ENCODE peak calls at places on chromosomes 13 and 19, in five cellular contexts. G is stimulated activated CD4-positive, alpha-beta T cell treated with anti-CD3 and anti-CD28 coated beads, TNF-alpha, amount 100 ng/mL, for 1 hour; Z is activated CD4-positive, CD25-positive, alpha-beta regulatory T cell; T is pancreas; W is effector CD4-positive, alpha-beta T cell. S is an unnamed sample.
A peak's percentile ranks its signal among the peaks of the same experiment; 100 is the strongest.

GRCh38 chr19:29448046-29448445 is 77.7 kb upstream of the VSTM2B start:
- DNase-seq in Z (no peak), T (no peak), W (no peak), G (no peak), S (no peak)

GRCh38 chr19:18903146-18904056 is 7.4 kb upstream of the CERS1 start:
- DNase-seq in Z (no peak), T (no peak), W (no peak), G (no peak), S (no peak)

GRCh38 chr19:13825489-13826475 is 30.5 kb downstream of the ZSWIM4 start:
- DNase-seq in W (no peak), T (no peak), G (no peak), Z (no peak), S (no peak)

GRCh38 chr19:42122691-42123607 is 9.3 kb downstream of the POU2F2 start:
- DNase-seq in G (peak; percentile 33), Z (no peak), T (no peak), W (no peak), S (peak; percentile 68)

GRCh38 chr13:41900918-41901317 is 60.0 kb downstream of the VWA8 start:
- DNase-seq in Z (no peak), G (no peak), T (no peak), W (no peak), S (no peak)

GRCh38 chr13:27783111-27783510 is 9.2 kb upstream of the GSX1 start:
- DNase-seq in Z (no peak), T (no peak), W (no peak), G (no peak), S (no peak)

GRCh38 chr13:40770934-40771618 is at the start of gene MRPS31:
- DNase-seq in G (peak; percentile 91), Z (peak; percentile 92), W (peak; percentile 91), T (peak; percentile 94), S (peak; percentile 94)

GRCh38 chr13:26616126-26616525 is 58.6 kb downstream of the WASF3 start:
- DNase-seq in G (no peak), T (no peak), W (no peak), Z (no peak), S (no peak)

GRCh38 chr19:55119053-55119452 is 1.6 kb upstream of the PPP1R12C start:
- DNase-seq in G (no peak), W (no peak), T (no peak), Z (no peak), S (no peak)

GRCh38 chr13:30735025-30735967 is at the start of gene ALOX5AP:
- DNase-seq in Z (no peak), W (peak; percentile 17), G (peak; percentile 6), T (no peak), S (peak; percentile 70)

S was measured in stimulated activated naive B cell treated with anti-CD40 and anti-IgM and Interleukin-4, amounts not matched to agents 10 μg/mL and 1 μg/mL and 100 μg/mL, for 72 hours.